ENCODE peak calls at places on chromosomes 4 and X, in eight cellular contexts. M is stomach, S is K562, G is SK-N-SH, K is transverse colon, B is HCT116, V is upper lobe of left lung, O is sigmoid colon. P is an unnamed sample.

GRCh38 chrX:3728454-3728853 is 15.0 kb upstream of the PRKX start:
- DNase-seq in V (no peak), K (no peak), B (no peak), M (no peak), S (no peak), G (no peak), O (no peak), P (no peak)

GRCh38 chr4:128868758-128869157 is 59.3 kb downstream of the JADE1 start:
- DNase-seq in S (no peak), M (no peak), O (no peak), B (no peak), K (no peak), V (no peak), G (no peak), P (no peak)

GRCh38 chrX:39487166-39488006 is 610.4 kb downstream of the BCOR start:
- DNase-seq in M (no peak), G (no peak), K (no peak), S (no peak), O (no peak), B (no peak), V (no peak), P (no peak)

GRCh38 chrX:77493677-77494553 is 46.7 kb downstream of the FGF16 start:
- DNase-seq in K (no peak), M (no peak), B (no peak), S (peak; percentile 9), O (no peak), G (no peak), V (no peak), P (no peak)

GRCh38 chr4:78184584-78184983 is 127.5 kb downstream of the FRAS1 start:
- DNase-seq in V (no peak), O (no peak), S (no peak), K (no peak), M (no peak), B (no peak), G (no peak), P (no peak)

GRCh38 chrX:139196890-139197289 is 333.6 kb upstream of the F9 start:
- DNase-seq in G (no peak), O (no peak), S (no peak), K (no peak), B (no peak), V (no peak), M (no peak), P (no peak)

GRCh38 chr4:5730436-5730835 is 19.4 kb downstream of the EVC start:
- DNase-seq in S (no peak), O (no peak), B (no peak), M (no peak), V (no peak), G (no peak), K (no peak), P (no peak)

GRCh38 chr4:89661490-89661889 is 175.5 kb downstream of the SNCA start:
- DNase-seq in G (no peak), V (no peak), K (no peak), S (no peak), M (no peak), B (no peak), O (no peak), P (no peak)

GRCh38 chr4:88138561-88138960 is 19.9 kb downstream of the ABCG2 start:
- DNase-seq in S (no peak), O (no peak), M (no peak), B (no peak), V (no peak), K (no peak), G (no peak), P (no peak)

GRCh38 chr4:66357316-66357715 is 687.0 kb upstream of the EPHA5 start:
- DNase-seq in O (no peak), V (no peak), B (no peak), G (no peak), K (no peak), M (no peak), S (no peak), P (no peak)

GRCh38 chrX:100048156-100048555 is 361.9 kb downstream of the PCDH19 start:
- DNase-seq in G (no peak), V (no peak), K (no peak), O (no peak), S (no peak), M (no peak), B (no peak), P (no peak)

GRCh38 chr4:184408021-184408710 is 66.2 kb downstream of the IRF2 start:
- DNase-seq in V (no peak), B (no peak), S (no peak), O (no peak), K (no peak), G (no peak), M (no peak), P (no peak)

GRCh38 chr4:123096038-123096437 is 173.6 kb upstream of the NUDT6 start:
- DNase-seq in K (no peak), G (no peak), O (no peak), M (no peak), S (peak; percentile 26), V (no peak), B (peak; percentile 18), P (no peak)

GRCh38 chr4:84530449-84530848 is 31.4 kb upstream of the NKX6-1 start:
- DNase-seq in K (no peak), S (no peak), M (no peak), O (no peak), B (no peak), G (no peak), V (no peak), P (no peak)

GRCh38 chr4:183635333-183635732 is 23.7 kb downstream of the RWDD4 start:
- DNase-seq in M (no peak), G (no peak), K (no peak), S (no peak), B (no peak), V (no peak), O (no peak), P (no peak)

GRCh38 chr4:156193800-156194199 is 240.1 kb upstream of the CTSO start:
- DNase-seq in B (no peak), V (no peak), M (no peak), S (no peak), G (no peak), O (peak; percentile 79), K (peak; percentile 18), P (no peak)

GRCh38 chr4:112978691-112979472 is 70.6 kb upstream of the ANK2 start:
- DNase-seq in O (no peak), S (no peak), K (no peak), M (no peak), G (no peak), B (no peak), V (no peak), P (no peak)

GRCh38 chrX:49838374-49838773 is 9.3 kb downstream of the PAGE4 start:
- DNase-seq in B (peak; percentile 16), S (peak; percentile 11), O (no peak), G (peak; percentile 52), V (no peak), M (peak; percentile 34), K (peak; percentile 13), P (no peak)

GRCh38 chr4:140151700-140152014 is 2.3 kb downstream of the MAML3 start:
- DNase-seq in B (peak; percentile 75), S (peak; percentile 73), V (peak; percentile 92), G (peak; percentile 92), K (peak; percentile 84), M (peak; percentile 87), O (peak; percentile 90), P (peak; percentile 76)

GRCh38 chr4:140153419-140153743 is 603 bp downstream of the MAML3 start:
- DNase-seq in O (no peak), M (no peak), K (no peak), G (no peak), B (no peak), S (no peak), V (no peak), P (no peak)

GRCh38 chr4:140153744-140154571 is at the start of gene MAML3:
- DNase-seq in B (peak; percentile 90), G (peak; percentile 90), K (peak; percentile 95), O (peak; percentile 98), M (peak; percentile 96), V (peak; percentile 94), S (peak; percentile 80), P (peak; percentile 95)

GRCh38 chr4:140152015-140152703 is 1.8 kb downstream of the MAML3 start:
- DNase-seq in O (peak; percentile 86), M (peak; percentile 79), V (peak; percentile 81), S (peak; percentile 57), B (peak; percentile 46), G (peak; percentile 84), K (peak; percentile 83), P (no peak)

GRCh38 chr4:140152760-140153418 is 1.1 kb downstream of the MAML3 start:
- DNase-seq in V (peak; percentile 58), M (peak; percentile 67), K (peak; percentile 61), B (no peak), S (no peak), G (peak; percentile 52), O (peak; percentile 86), P (peak; percentile 57)
- TF ChIP-seq POLR2AphosphoS5 in V (no peak), M (peak; percentile 25), K (no peak), B (no peak), S (no peak), G (no peak), O (peak; percentile 48), P (no peak)

DNA sequence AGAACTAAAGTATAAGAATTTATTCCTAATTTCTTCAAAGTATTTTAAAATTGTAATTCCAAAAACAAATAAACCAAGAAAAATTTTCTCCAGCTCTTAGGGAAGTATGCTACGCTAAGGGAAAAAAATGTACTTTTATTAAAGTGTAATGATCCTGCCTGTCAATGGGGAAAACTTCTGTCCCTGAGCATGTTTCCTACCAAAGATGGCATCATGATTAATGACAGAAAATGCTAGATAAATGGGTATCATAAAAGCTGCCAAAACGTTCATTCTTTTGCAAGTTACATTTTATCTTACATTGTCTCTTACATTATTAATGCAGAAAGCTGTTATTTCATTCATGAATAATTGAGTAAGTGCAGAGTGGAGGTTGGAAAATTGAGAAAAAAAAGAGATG is 443.4 kb downstream of the TECRL start:
- DNase-seq in V (no peak), M (no peak), K (no peak), G (no peak), B (no peak), O (no peak), S (no peak), P (no peak)
- TF ChIP-seq POLR2AphosphoS5 in V (no peak), M (no peak), K (no peak), G (no peak), B (no peak), O (no peak), S (no peak), P (no peak)

GRCh38 chrX:53395605-53396298 is 26.7 kb downstream of the SMC1A start:
- DNase-seq in S (peak; percentile 20), M (no peak), O (no peak), K (no peak), B (no peak), G (no peak), V (no peak), P (no peak)
- TF ChIP-seq POLR2AphosphoS5 in S (no peak), M (no peak), O (no peak), K (no peak), B (no peak), G (no peak), V (no peak), P (no peak)

DNA sequence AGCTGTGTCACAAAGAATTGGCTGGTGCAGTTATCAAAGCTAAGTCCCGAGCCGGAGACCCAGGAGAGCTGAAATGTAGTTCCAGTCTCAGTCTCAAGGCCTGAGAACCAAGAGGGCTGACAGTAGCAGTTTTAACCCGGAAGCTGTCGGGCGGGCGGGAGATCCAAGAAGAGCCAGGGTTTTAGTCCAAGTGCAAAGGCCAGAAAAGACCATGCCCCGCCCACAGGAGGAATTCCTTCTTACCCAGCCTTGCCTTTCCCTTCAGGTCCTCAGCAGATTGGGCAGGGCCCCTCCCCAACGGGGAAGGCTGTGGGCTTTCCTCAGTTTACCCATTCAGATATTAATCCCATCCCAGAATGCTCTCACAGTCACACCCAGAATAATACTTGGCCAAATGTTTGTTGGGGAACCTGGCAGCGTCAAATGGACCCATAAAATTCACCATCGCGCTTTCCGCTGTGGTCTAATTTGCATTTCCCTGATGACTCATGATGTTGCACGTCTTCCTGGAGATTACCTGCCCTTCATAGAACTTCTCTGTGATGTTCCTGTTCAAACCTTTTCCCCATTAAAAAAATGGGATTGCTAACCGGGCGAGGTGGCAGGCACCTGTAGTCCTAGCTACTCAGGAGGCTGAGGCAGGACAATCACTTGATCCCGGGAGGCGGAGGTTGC is 16.2 kb downstream of the MAEA start:
- DNase-seq in M (no peak), O (no peak), K (peak; percentile 76), S (no peak), B (peak; percentile 33), V (no peak), G (no peak), P (no peak)
- TF ChIP-seq POLR2AphosphoS5 in M (no peak), O (no peak), K (no peak), S (peak; percentile 26), B (no peak), V (no peak), G (no peak), P (no peak)